ENCODE peak calls at places on chromosomes 2 and 18, in eight cellular contexts. T, O, S, M, Y, G, E and W are unnamed samples.

GRCh38 chr2:240157147-240157470 is 16.7 kb upstream of the OTOS start:
- DNase-seq in T (no peak), O (no peak), S (no peak), M (no peak), Y (peak; percentile 15), G (no peak), E (no peak), W (no peak)

GRCh38 chr18:7105943-7106342 is 11.7 kb downstream of the LAMA1 start:
- DNase-seq in T (no peak), O (no peak), S (no peak), M (no peak), Y (no peak), G (no peak), E (no peak), W (no peak)

GRCh38 chr2:217743407-217743806 is 259.4 kb downstream of the TNS1 start:
- DNase-seq in T (no peak), O (no peak), S (no peak), M (no peak), Y (no peak), G (no peak), E (no peak), W (no peak)

GRCh38 chr2:26008851-26009566 is 24.9 kb upstream of the RAB10 start:
- DNase-seq in T (no peak), O (peak; percentile 48), S (no peak), M (peak; percentile 94), Y (peak; percentile 82), G (no peak), E (peak; percentile 72), W (no peak)

GRCh38 chr2:219704878-219705277 is 77.4 kb downstream of the SLC4A3 start:
- DNase-seq in T (no peak), O (no peak), S (no peak), M (no peak), Y (no peak), G (no peak), E (no peak), W (no peak)

GRCh38 chr2:8394131-8394530 is 287.7 kb upstream of the ID2 start:
- DNase-seq in T (no peak), O (no peak), S (no peak), M (no peak), Y (no peak), G (no peak), E (no peak), W (no peak)

GRCh38 chr2:237614151-237614720 is 13.2 kb upstream of the LRRFIP1 start:
- DNase-seq in T (no peak), O (no peak), S (peak; percentile 76), M (no peak), Y (no peak), G (no peak), E (no peak), W (no peak)

GRCh38 chr2:20091305-20091991 is 40.0 kb upstream of the LAPTM4A start:
- DNase-seq in T (peak; percentile 65), O (peak; percentile 60), S (peak; percentile 72), M (peak; percentile 97), Y (no peak), G (no peak), E (peak; percentile 33), W (peak; percentile 85)

GRCh38 chr2:43455296-43455695 is 140.5 kb downstream of the THADA start:
- DNase-seq in T (no peak), O (no peak), S (no peak), M (peak; percentile 36), Y (no peak), G (no peak), E (no peak), W (no peak)

GRCh38 chr18:37705016-37705415 is 139.4 kb upstream of the CELF4 start:
- DNase-seq in T (no peak), O (no peak), S (no peak), M (no peak), Y (no peak), G (no peak), E (no peak), W (no peak)

GRCh38 chr2:144357623-144358400 is 162.1 kb downstream of the ZEB2 start:
- DNase-seq in T (no peak), O (no peak), S (peak; percentile 97), M (peak; percentile 99), Y (no peak), G (no peak), E (no peak), W (peak; percentile 97)

GRCh38 chr2:220104871-220105351 is 477.5 kb downstream of the SLC4A3 start:
- DNase-seq in T (peak; percentile 25), O (no peak), S (peak; percentile 21), M (peak; percentile 86), Y (no peak), G (no peak), E (no peak), W (peak; percentile 64)

GRCh38 chr2:234453216-234453615 is 43.7 kb downstream of the ARL4C start:
- DNase-seq in T (no peak), O (no peak), S (no peak), M (no peak), Y (no peak), G (no peak), E (no peak), W (no peak)

GRCh38 chr18:10750386-10751035 is 224.7 kb downstream of the NAPG start:
- DNase-seq in T (no peak), O (no peak), S (no peak), M (no peak), Y (no peak), G (no peak), E (no peak), W (no peak)

GRCh38 chr2:58237741-58238140 is 3.4 kb downstream of the FANCL start:
- DNase-seq in T (no peak), O (no peak), S (no peak), M (peak; percentile 5), Y (no peak), G (no peak), E (no peak), W (no peak)

GRCh38 chr2:186582698-186583097 is 7.2 kb upstream of the ITGAV start:
- DNase-seq in T (no peak), O (no peak), S (no peak), M (no peak), Y (no peak), G (no peak), E (no peak), W (no peak)

GRCh38 chr2:113894156-113894743 is 4.4 kb downstream of the ACTR3 start:
- DNase-seq in T (no peak), O (no peak), S (peak; percentile 64), M (peak; percentile 96), Y (no peak), G (no peak), E (no peak), W (peak; percentile 47)

GRCh38 chr2:216863029-216863428 is 3.2 kb upstream of the TNP1 start:
- DNase-seq in T (no peak), O (no peak), S (no peak), M (no peak), Y (no peak), G (no peak), E (no peak), W (no peak)

GRCh38 chr2:11896386-11896785 is 150.0 kb downstream of the LPIN1 start:
- DNase-seq in T (no peak), O (no peak), S (no peak), M (no peak), Y (no peak), G (no peak), E (no peak), W (no peak)

GRCh38 chr2:128512664-128513415 is 194.2 kb upstream of the HS6ST1 start:
- DNase-seq in T (no peak), O (no peak), S (no peak), M (no peak), Y (no peak), G (no peak), E (no peak), W (no peak)

GRCh38 chr2:45014016-45014702 is 4.9 kb upstream of the SIX2 start:
- DNase-seq in T (peak; percentile 66), O (no peak), S (no peak), M (peak; percentile 70), Y (no peak), G (peak; percentile 65), E (peak; percentile 32), W (no peak)
- TF ChIP-seq CTCF in T (peak; percentile 74), O (peak; percentile 22), S (peak; percentile 52), M (no peak), Y (peak; percentile 53), G (peak; percentile 56), E (peak; percentile 68), W (peak; percentile 70)

DNA sequence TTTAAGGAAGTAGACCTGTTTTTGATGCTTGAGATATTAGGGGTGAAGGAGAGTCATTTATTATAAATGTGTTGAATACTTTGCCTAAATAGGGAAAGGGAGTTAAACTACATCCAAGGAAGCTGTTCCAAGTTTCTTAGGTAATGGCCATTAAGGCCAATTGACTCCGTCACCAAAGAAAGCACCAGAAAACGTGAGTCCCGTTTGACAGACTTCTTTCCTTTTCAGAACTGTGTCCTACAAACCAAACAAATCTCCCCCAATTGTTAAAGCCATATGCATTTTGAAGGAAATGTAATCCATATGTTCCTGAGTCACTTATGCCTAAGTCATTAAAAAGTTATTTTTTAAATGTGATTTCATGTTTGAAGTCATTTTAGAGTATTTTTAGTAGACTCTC is 133.6 kb downstream of the RHBDD1 start:
- DNase-seq in T (no peak), O (no peak), S (no peak), M (peak; percentile 80), Y (no peak), G (no peak), E (no peak), W (peak; percentile 24)
- H3K4me3 ChIP-seq in T (no peak overlapping the region), O (no peak overlapping the region), S (no peak overlapping the region), M (no peak overlapping the region), Y (no peak overlapping the region), G (no peak overlapping the region), E (no peak overlapping the region), W (no peak overlapping the region)

GRCh38 chr2:223508372-223508771 is 93.8 kb downstream of the SCG2 start:
- DNase-seq in T (no peak), O (no peak), S (no peak), M (no peak), Y (no peak), G (no peak), E (no peak), W (no peak)

GRCh38 chr2:223513771-223514455 is 88.2 kb downstream of the SCG2 start:
- DNase-seq in T (no peak), O (no peak), S (no peak), M (peak; percentile 69), Y (no peak), G (no peak), E (no peak), W (no peak)

GRCh38 chr2:223511168-223511567 is 91.0 kb downstream of the SCG2 start:
- DNase-seq in T (no peak), O (no peak), S (no peak), M (no peak), Y (no peak), G (no peak), E (no peak), W (no peak)

DNA sequence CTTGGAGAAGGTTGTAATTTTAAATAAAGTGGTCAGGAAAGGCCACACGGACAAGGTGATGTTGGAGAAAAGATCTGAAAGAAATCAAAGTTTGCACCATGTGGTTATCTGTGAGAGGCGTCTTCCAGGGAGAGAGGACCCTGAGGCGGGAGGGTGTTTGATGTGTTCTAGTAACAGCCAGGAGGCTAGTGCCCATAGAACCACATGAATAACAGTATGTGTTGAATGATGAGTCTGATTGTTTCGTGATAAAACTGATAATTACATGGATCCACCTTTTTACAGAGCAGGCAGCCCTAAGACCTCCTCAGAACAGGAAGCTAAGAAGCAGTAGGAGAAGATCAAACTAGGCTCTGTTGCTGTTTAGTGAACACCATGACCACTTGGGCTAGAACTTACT is 91.4 kb downstream of the SCG2 start:
- DNase-seq in T (no peak), O (no peak), S (no peak), M (no peak), Y (no peak), G (no peak), E (no peak), W (no peak)
- TF ChIP-seq CTCF in T (no peak), O (no peak), S (no peak), M (no peak), Y (no peak), G (no peak), E (no peak), W (no peak)

GRCh38 chr2:191846787-191847620 is at the start of gene CAVIN2:
- DNase-seq in T (peak; percentile 50), O (peak; percentile 49), S (no peak), M (peak; percentile 86), Y (peak; percentile 67), G (no peak), E (peak; percentile 50), W (no peak)
- H3K4me3 ChIP-seq in T (peak within 1 kb of the TSS; percentile 71), O (peak within 1 kb of the TSS; percentile 45), S (no peak within 1 kb of the TSS), M (peak within 1 kb of the TSS; percentile 37), Y (peak within 1 kb of the TSS; percentile 72), G (no peak within 1 kb of the TSS), E (peak within 1 kb of the TSS; percentile 42), W (peak within 1 kb of the TSS; percentile 39)